ENCODE peak calls at places on chromosomes 7 and 10, in nine cellular contexts. One of them, this sample, is unnamed.

GRCh38 chr10:5416981-5417380 is 4.6 kb downstream of the NET1 start:
- DNase-seq in NCI-H526 treated with DMSO at 0.1 percent for 48 hours: no peak
- DNase-seq in cardiac fibroblast: no peak
- DNase-seq in Kasumi-1: peak
- DNase-seq in activated effector memory CD4-positive, alpha-beta T cell treated with anti-CD3 and anti-CD28 coated beads, Interleukin-2, amount 50 U/mL, for 16 hours: no peak
- DNase-seq in T-helper 9 cell: no peak
- DNase-seq in A549: no peak
- DNase-seq in hippocampal formation: no peak
- DNase-seq in fibroblast of gingiva: peak
- DNase-seq in this sample: no peak

GRCh38 chr10:128123853-128124252 is 2.4 kb downstream of the MKI67 start:
- DNase-seq in NCI-H526 treated with DMSO at 0.1 percent for 48 hours: no peak
- DNase-seq in cardiac fibroblast: no peak
- DNase-seq in Kasumi-1: no peak
- DNase-seq in activated effector memory CD4-positive, alpha-beta T cell treated with anti-CD3 and anti-CD28 coated beads, Interleukin-2, amount 50 U/mL, for 16 hours: no peak
- DNase-seq in T-helper 9 cell: no peak
- DNase-seq in A549: no peak
- DNase-seq in hippocampal formation: no peak
- DNase-seq in fibroblast of gingiva: no peak
- DNase-seq in this sample: no peak

GRCh38 chr7:70712942-70713341 is 419.0 kb upstream of the GALNT17 start:
- DNase-seq in NCI-H526 treated with DMSO at 0.1 percent for 48 hours: peak
- DNase-seq in cardiac fibroblast: no peak
- DNase-seq in Kasumi-1: no peak
- DNase-seq in activated effector memory CD4-positive, alpha-beta T cell treated with anti-CD3 and anti-CD28 coated beads, Interleukin-2, amount 50 U/mL, for 16 hours: no peak
- DNase-seq in T-helper 9 cell: no peak
- DNase-seq in A549: no peak
- DNase-seq in hippocampal formation: no peak
- DNase-seq in fibroblast of gingiva: no peak
- DNase-seq in this sample: no peak

GRCh38 chr10:95355241-95355779 is 64.5 kb upstream of the PDLIM1 start:
- DNase-seq in NCI-H526 treated with DMSO at 0.1 percent for 48 hours: no peak
- DNase-seq in cardiac fibroblast: no peak
- DNase-seq in Kasumi-1: no peak
- DNase-seq in activated effector memory CD4-positive, alpha-beta T cell treated with anti-CD3 and anti-CD28 coated beads, Interleukin-2, amount 50 U/mL, for 16 hours: no peak
- DNase-seq in T-helper 9 cell: no peak
- DNase-seq in A549: no peak
- DNase-seq in hippocampal formation: no peak
- DNase-seq in fibroblast of gingiva: no peak
- DNase-seq in this sample: no peak

GRCh38 chr7:44293561-44294324 is 31.7 kb downstream of the CAMK2B start:
- DNase-seq in NCI-H526 treated with DMSO at 0.1 percent for 48 hours: no peak
- DNase-seq in cardiac fibroblast: no peak
- DNase-seq in Kasumi-1: no peak
- DNase-seq in activated effector memory CD4-positive, alpha-beta T cell treated with anti-CD3 and anti-CD28 coated beads, Interleukin-2, amount 50 U/mL, for 16 hours: peak
- DNase-seq in T-helper 9 cell: no peak
- DNase-seq in A549: no peak
- DNase-seq in hippocampal formation: no peak
- DNase-seq in fibroblast of gingiva: no peak
- DNase-seq in this sample: peak

GRCh38 chr7:18125536-18125935 is 97.9 kb upstream of the PRPS1L1 start:
- DNase-seq in NCI-H526 treated with DMSO at 0.1 percent for 48 hours: no peak
- DNase-seq in cardiac fibroblast: no peak
- DNase-seq in Kasumi-1: no peak
- DNase-seq in activated effector memory CD4-positive, alpha-beta T cell treated with anti-CD3 and anti-CD28 coated beads, Interleukin-2, amount 50 U/mL, for 16 hours: no peak
- DNase-seq in T-helper 9 cell: no peak
- DNase-seq in A549: no peak
- DNase-seq in hippocampal formation: no peak
- DNase-seq in fibroblast of gingiva: no peak
- DNase-seq in this sample: no peak

GRCh38 chr10:70542565-70542938 is 60.0 kb downstream of the PRF1 start:
- DNase-seq in NCI-H526 treated with DMSO at 0.1 percent for 48 hours: no peak
- DNase-seq in cardiac fibroblast: peak
- DNase-seq in Kasumi-1: peak
- DNase-seq in activated effector memory CD4-positive, alpha-beta T cell treated with anti-CD3 and anti-CD28 coated beads, Interleukin-2, amount 50 U/mL, for 16 hours: no peak
- DNase-seq in T-helper 9 cell: no peak
- DNase-seq in A549: no peak
- DNase-seq in hippocampal formation: no peak
- DNase-seq in fibroblast of gingiva: no peak
- DNase-seq in this sample: no peak

GRCh38 chr10:7819126-7819470 is 793 bp downstream of the TAF3 start:
- DNase-seq in NCI-H526 treated with DMSO at 0.1 percent for 48 hours: no peak
- DNase-seq in cardiac fibroblast: peak
- DNase-seq in Kasumi-1: peak
- DNase-seq in activated effector memory CD4-positive, alpha-beta T cell treated with anti-CD3 and anti-CD28 coated beads, Interleukin-2, amount 50 U/mL, for 16 hours: peak
- DNase-seq in T-helper 9 cell: no peak
- DNase-seq in A549: peak
- DNase-seq in hippocampal formation: peak
- DNase-seq in fibroblast of gingiva: peak
- DNase-seq in this sample: peak

GRCh38 chr10:20897146-20897834 is at the start of gene NEBL:
- DNase-seq in NCI-H526 treated with DMSO at 0.1 percent for 48 hours: no peak
- DNase-seq in cardiac fibroblast: no peak
- DNase-seq in Kasumi-1: no peak
- DNase-seq in activated effector memory CD4-positive, alpha-beta T cell treated with anti-CD3 and anti-CD28 coated beads, Interleukin-2, amount 50 U/mL, for 16 hours: no peak
- DNase-seq in T-helper 9 cell: no peak
- DNase-seq in A549: no peak
- DNase-seq in hippocampal formation: no peak
- DNase-seq in fibroblast of gingiva: no peak
- DNase-seq in this sample: no peak

GRCh38 chr10:62581351-62581750 is 207.2 kb downstream of the ZNF365 start:
- DNase-seq in NCI-H526 treated with DMSO at 0.1 percent for 48 hours: no peak
- DNase-seq in cardiac fibroblast: no peak
- DNase-seq in Kasumi-1: no peak
- DNase-seq in activated effector memory CD4-positive, alpha-beta T cell treated with anti-CD3 and anti-CD28 coated beads, Interleukin-2, amount 50 U/mL, for 16 hours: no peak
- DNase-seq in T-helper 9 cell: no peak
- DNase-seq in A549: no peak
- DNase-seq in hippocampal formation: no peak
- DNase-seq in fibroblast of gingiva: no peak
- DNase-seq in this sample: no peak

GRCh38 chr10:112842832-112843360 is 107.2 kb upstream of the TCF7L2 start:
- DNase-seq in NCI-H526 treated with DMSO at 0.1 percent for 48 hours: no peak
- DNase-seq in cardiac fibroblast: peak
- DNase-seq in Kasumi-1: no peak
- DNase-seq in activated effector memory CD4-positive, alpha-beta T cell treated with anti-CD3 and anti-CD28 coated beads, Interleukin-2, amount 50 U/mL, for 16 hours: no peak
- DNase-seq in T-helper 9 cell: no peak
- DNase-seq in A549: no peak
- DNase-seq in hippocampal formation: no peak
- DNase-seq in fibroblast of gingiva: no peak
- DNase-seq in this sample: no peak

GRCh38 chr7:2217206-2217605 is 15.5 kb downstream of the MAD1L1 start:
- DNase-seq in NCI-H526 treated with DMSO at 0.1 percent for 48 hours: no peak
- DNase-seq in cardiac fibroblast: no peak
- DNase-seq in Kasumi-1: no peak
- DNase-seq in activated effector memory CD4-positive, alpha-beta T cell treated with anti-CD3 and anti-CD28 coated beads, Interleukin-2, amount 50 U/mL, for 16 hours: no peak
- DNase-seq in T-helper 9 cell: no peak
- DNase-seq in A549: no peak
- DNase-seq in hippocampal formation: no peak
- DNase-seq in fibroblast of gingiva: no peak
- DNase-seq in this sample: no peak

GRCh38 chr10:107444443-107444842 is 279.9 kb upstream of the SORCS1 start:
- DNase-seq in NCI-H526 treated with DMSO at 0.1 percent for 48 hours: no peak
- DNase-seq in cardiac fibroblast: no peak
- DNase-seq in Kasumi-1: no peak
- DNase-seq in activated effector memory CD4-positive, alpha-beta T cell treated with anti-CD3 and anti-CD28 coated beads, Interleukin-2, amount 50 U/mL, for 16 hours: no peak
- DNase-seq in T-helper 9 cell: no peak
- DNase-seq in A549: no peak
- DNase-seq in hippocampal formation: no peak
- DNase-seq in fibroblast of gingiva: no peak
- DNase-seq in this sample: no peak

GRCh38 chr10:127736222-127736914 is 617 bp upstream of the FOXI2 start:
- DNase-seq in NCI-H526 treated with DMSO at 0.1 percent for 48 hours: no peak
- DNase-seq in cardiac fibroblast: no peak
- DNase-seq in Kasumi-1: no peak
- DNase-seq in activated effector memory CD4-positive, alpha-beta T cell treated with anti-CD3 and anti-CD28 coated beads, Interleukin-2, amount 50 U/mL, for 16 hours: no peak
- DNase-seq in T-helper 9 cell: no peak
- DNase-seq in A549: no peak
- DNase-seq in hippocampal formation: no peak
- DNase-seq in fibroblast of gingiva: no peak
- DNase-seq in this sample: no peak

This sample was measured in posterior vena cava.